ENCODE peak calls at places on chromosomes 1 and 21, in four cellular contexts. One of them, this sample, is unnamed.
A peak's percentile ranks its signal among the peaks of the same experiment; 100 is the strongest.

GRCh38 chr1:32249831-32250525 is 1.1 kb upstream of the LCK start:
- DNase-seq in neuronal stem cell: no peak
- DNase-seq in GM12865: peak; percentile 97
- DNase-seq in astrocyte of the spinal cord: no peak
- DNase-seq in this sample: no peak

GRCh38 chr1:216554934-216555333 is 131.7 kb upstream of the USH2A start:
- DNase-seq in neuronal stem cell: no peak
- DNase-seq in GM12865: no peak
- DNase-seq in astrocyte of the spinal cord: peak; percentile 24
- DNase-seq in this sample: no peak

GRCh38 chr1:202234331-202235002 is 40.9 kb downstream of the LGR6 start:
- DNase-seq in neuronal stem cell: no peak
- DNase-seq in GM12865: no peak
- DNase-seq in astrocyte of the spinal cord: peak; percentile 59
- DNase-seq in this sample: no peak

GRCh38 chr1:155938220-155938627 is 3.2 kb upstream of the RXFP4 start:
- DNase-seq in neuronal stem cell: peak; percentile 44
- DNase-seq in GM12865: peak; percentile 77
- DNase-seq in astrocyte of the spinal cord: peak; percentile 76
- DNase-seq in this sample: peak; percentile 70

GRCh38 chr1:184199036-184199796 is 147.7 kb downstream of the TSEN15 start:
- DNase-seq in neuronal stem cell: no peak
- DNase-seq in GM12865: no peak
- DNase-seq in astrocyte of the spinal cord: no peak
- DNase-seq in this sample: no peak

GRCh38 chr1:107936498-107937481 is 28.2 kb downstream of the VAV3 start:
- DNase-seq in neuronal stem cell: peak; percentile 14
- DNase-seq in GM12865: peak; percentile 81
- DNase-seq in astrocyte of the spinal cord: peak; percentile 95
- DNase-seq in this sample: no peak

GRCh38 chr1:54127594-54127993 is 25.2 kb downstream of the CDCP2 start:
- DNase-seq in neuronal stem cell: no peak
- DNase-seq in GM12865: no peak
- DNase-seq in astrocyte of the spinal cord: no peak
- DNase-seq in this sample: no peak

GRCh38 chr1:21216835-21217811 is 40.4 kb upstream of the EIF4G3 start:
- DNase-seq in neuronal stem cell: no peak
- DNase-seq in GM12865: peak; percentile 77
- DNase-seq in astrocyte of the spinal cord: peak; percentile 35
- DNase-seq in this sample: peak; percentile 72

GRCh38 chr1:71817028-71817427 is 465.3 kb downstream of the NEGR1 start:
- DNase-seq in neuronal stem cell: no peak
- DNase-seq in GM12865: no peak
- DNase-seq in astrocyte of the spinal cord: no peak
- DNase-seq in this sample: no peak

GRCh38 chr1:169680377-169681019 is 30.9 kb downstream of the SELL start:
- DNase-seq in neuronal stem cell: no peak
- DNase-seq in GM12865: peak; percentile 81
- DNase-seq in astrocyte of the spinal cord: no peak
- DNase-seq in this sample: no peak

GRCh38 chr1:12384836-12385456 is 155.1 kb downstream of the VPS13D start:
- DNase-seq in neuronal stem cell: no peak
- DNase-seq in GM12865: no peak
- DNase-seq in astrocyte of the spinal cord: no peak
- DNase-seq in this sample: no peak

GRCh38 chr21:45405271-45405818 is 380 bp downstream of the COL18A1 start:
- DNase-seq in neuronal stem cell: no peak
- DNase-seq in GM12865: no peak
- DNase-seq in astrocyte of the spinal cord: no peak
- DNase-seq in this sample: no peak

GRCh38 chr1:54069792-54070548 is 16.6 kb downstream of the TCEANC2 start:
- DNase-seq in neuronal stem cell: peak; percentile 14
- DNase-seq in GM12865: peak; percentile 48
- DNase-seq in astrocyte of the spinal cord: peak; percentile 69
- DNase-seq in this sample: peak; percentile 73

GRCh38 chr1:1599919-1600860 is at the start of gene FNDC10:
- DNase-seq in neuronal stem cell: no peak
- DNase-seq in GM12865: no peak
- DNase-seq in astrocyte of the spinal cord: no peak
- DNase-seq in this sample: peak; percentile 18

GRCh38 chr1:84862810-84863251 is 30.2 kb downstream of the LPAR3 start:
- DNase-seq in neuronal stem cell: no peak
- DNase-seq in GM12865: peak; percentile 84
- DNase-seq in astrocyte of the spinal cord: no peak
- DNase-seq in this sample: no peak

GRCh38 chr1:8866792-8867415 is 11.6 kb downstream of the ENO1 start:
- DNase-seq in neuronal stem cell: no peak
- DNase-seq in GM12865: no peak
- DNase-seq in astrocyte of the spinal cord: no peak
- DNase-seq in this sample: no peak

GRCh38 chr1:12616709-12617373 is 1.2 kb downstream of the DHRS3 start:
- DNase-seq in neuronal stem cell: no peak
- DNase-seq in GM12865: no peak
- DNase-seq in astrocyte of the spinal cord: no peak
- DNase-seq in this sample: no peak

GRCh38 chr1:10680487-10680886 is 116.0 kb downstream of the CASZ1 start:
- DNase-seq in neuronal stem cell: no peak
- DNase-seq in GM12865: no peak
- DNase-seq in astrocyte of the spinal cord: no peak
- DNase-seq in this sample: no peak

GRCh38 chr1:151288502-151288901 is 6.4 kb downstream of the ZNF687 start:
- DNase-seq in neuronal stem cell: no peak
- DNase-seq in GM12865: no peak
- DNase-seq in astrocyte of the spinal cord: no peak
- DNase-seq in this sample: no peak

GRCh38 chr1:184684285-184685077 is 70.2 kb downstream of the EDEM3 start:
- DNase-seq in neuronal stem cell: no peak
- DNase-seq in GM12865: no peak
- DNase-seq in astrocyte of the spinal cord: no peak
- DNase-seq in this sample: no peak

GRCh38 chr1:223820976-223821375 is 24.8 kb downstream of the TP53BP2 start:
- DNase-seq in neuronal stem cell: no peak
- DNase-seq in GM12865: no peak
- DNase-seq in astrocyte of the spinal cord: no peak
- DNase-seq in this sample: no peak

GRCh38 chr1:238658766-238659165 is 727.6 kb upstream of the CHRM3 start:
- DNase-seq in neuronal stem cell: no peak
- DNase-seq in GM12865: no peak
- DNase-seq in astrocyte of the spinal cord: peak; percentile 61
- DNase-seq in this sample: no peak

GRCh38 chr1:45925728-45926287 is 122.4 kb downstream of the MAST2 start:
- DNase-seq in neuronal stem cell: no peak
- DNase-seq in GM12865: peak; percentile 49
- DNase-seq in astrocyte of the spinal cord: no peak
- DNase-seq in this sample: no peak

GRCh38 chr1:155526356-155526755 is 36.2 kb downstream of the ASH1L start:
- DNase-seq in neuronal stem cell: no peak
- DNase-seq in GM12865: no peak
- DNase-seq in astrocyte of the spinal cord: no peak
- DNase-seq in this sample: no peak

GRCh38 chr1:179129702-179130473 is 48.0 kb downstream of the TOR3A start:
- DNase-seq in neuronal stem cell: no peak
- DNase-seq in GM12865: peak; percentile 69
- DNase-seq in astrocyte of the spinal cord: peak; percentile 45
- DNase-seq in this sample: no peak

GRCh38 chr1:8676072-8676471 is 141.4 kb downstream of the RERE start:
- DNase-seq in neuronal stem cell: no peak
- DNase-seq in GM12865: no peak
- DNase-seq in astrocyte of the spinal cord: no peak
- DNase-seq in this sample: no peak

GRCh38 chr1:225899044-225899925 is 10.3 kb upstream of the LEFTY1 start:
- DNase-seq in neuronal stem cell: no peak
- DNase-seq in GM12865: no peak
- DNase-seq in astrocyte of the spinal cord: no peak
- DNase-seq in this sample: no peak

GRCh38 chr1:117370509-117370908 is 3.3 kb downstream of the MAN1A2 start:
- DNase-seq in neuronal stem cell: no peak
- DNase-seq in GM12865: no peak
- DNase-seq in astrocyte of the spinal cord: no peak
- DNase-seq in this sample: no peak
- H3K4me3 ChIP-seq in neuronal stem cell: no peak overlapping the region
- H3K4me3 ChIP-seq in GM12865: peak overlapping the region; percentile 72
- H3K4me3 ChIP-seq in astrocyte of the spinal cord: peak overlapping the region; percentile 28
- H3K4me3 ChIP-seq in this sample: no peak overlapping the region

DNA sequence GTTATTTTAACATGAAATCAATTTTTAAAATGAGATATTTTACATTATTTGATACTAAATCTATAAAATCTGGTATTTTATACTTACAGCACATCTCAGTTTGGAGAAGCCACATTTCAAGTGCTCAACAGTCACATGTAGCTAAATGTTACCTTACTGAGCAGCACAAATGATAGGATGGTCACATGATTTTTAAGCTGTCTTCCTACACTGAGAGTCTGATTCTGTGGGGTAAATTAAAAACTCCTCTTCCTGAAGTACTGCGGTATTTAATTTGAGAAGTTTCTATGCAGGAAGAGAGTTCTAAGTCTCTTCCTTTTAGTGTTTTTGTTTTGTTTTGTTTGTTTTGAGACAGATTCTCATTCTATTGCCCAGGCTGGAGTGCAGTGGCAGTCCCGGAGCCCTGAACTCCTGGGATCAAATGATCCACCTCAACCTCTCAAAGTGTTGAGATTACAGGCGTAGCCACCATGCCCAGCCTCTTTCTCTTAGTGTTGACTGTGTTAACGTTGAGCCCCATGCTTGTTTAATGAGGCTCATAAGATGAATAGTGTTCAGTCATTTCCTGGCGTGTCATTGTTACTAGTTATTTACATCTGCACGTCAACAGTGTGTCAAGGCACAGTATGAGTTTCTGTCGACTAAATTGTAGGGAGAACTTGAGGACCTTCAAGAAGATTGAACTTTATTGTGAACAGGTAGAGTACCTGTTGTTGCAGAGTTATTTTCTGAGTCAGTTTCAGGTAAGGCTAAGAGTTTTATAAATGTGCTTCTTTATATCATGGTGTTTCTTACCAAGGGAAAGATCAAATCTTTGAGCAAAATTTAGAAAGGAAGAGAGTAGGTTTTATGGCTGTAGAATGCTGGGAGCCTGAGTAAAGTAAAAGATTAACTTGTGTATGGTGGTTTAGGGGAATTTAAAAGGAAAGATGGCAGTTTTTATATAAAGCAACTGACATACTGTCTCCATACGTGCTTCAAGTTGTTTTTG is 3.3 kb downstream of the CNST start:
- DNase-seq in neuronal stem cell: no peak
- DNase-seq in GM12865: peak; percentile 45
- DNase-seq in astrocyte of the spinal cord: no peak
- DNase-seq in this sample: no peak
- H3K4me3 ChIP-seq in neuronal stem cell: no peak overlapping the region
- H3K4me3 ChIP-seq in GM12865: peak overlapping the region; percentile 28
- H3K4me3 ChIP-seq in astrocyte of the spinal cord: no peak overlapping the region
- H3K4me3 ChIP-seq in this sample: no peak overlapping the region

DNA sequence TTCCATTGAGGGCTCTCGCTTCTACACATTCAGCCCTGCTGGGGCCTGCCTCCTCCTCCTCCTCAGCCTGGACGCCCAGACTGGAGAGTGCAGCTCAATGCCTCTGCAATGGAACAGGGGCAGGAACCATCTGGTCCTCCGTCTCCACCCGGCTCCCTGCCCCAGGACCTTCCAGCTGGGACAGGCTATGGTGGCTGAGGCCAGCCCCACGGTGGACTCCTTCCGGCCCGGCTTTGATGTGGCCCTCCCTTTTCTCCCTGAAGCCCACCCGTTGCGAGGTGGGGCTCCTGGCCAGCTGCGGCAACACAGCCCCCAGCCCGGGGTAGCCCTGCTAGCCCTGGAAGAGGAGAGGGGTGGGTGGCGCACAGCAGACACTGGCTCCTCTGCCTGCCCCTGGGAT is 1.4 kb downstream of the EXTL1 start:
- DNase-seq in neuronal stem cell: no peak
- DNase-seq in GM12865: no peak
- DNase-seq in astrocyte of the spinal cord: no peak
- DNase-seq in this sample: no peak
- H3K4me3 ChIP-seq in neuronal stem cell: no peak overlapping the region
- H3K4me3 ChIP-seq in GM12865: no peak overlapping the region
- H3K4me3 ChIP-seq in astrocyte of the spinal cord: no peak overlapping the region
- H3K4me3 ChIP-seq in this sample: no peak overlapping the region

DNA sequence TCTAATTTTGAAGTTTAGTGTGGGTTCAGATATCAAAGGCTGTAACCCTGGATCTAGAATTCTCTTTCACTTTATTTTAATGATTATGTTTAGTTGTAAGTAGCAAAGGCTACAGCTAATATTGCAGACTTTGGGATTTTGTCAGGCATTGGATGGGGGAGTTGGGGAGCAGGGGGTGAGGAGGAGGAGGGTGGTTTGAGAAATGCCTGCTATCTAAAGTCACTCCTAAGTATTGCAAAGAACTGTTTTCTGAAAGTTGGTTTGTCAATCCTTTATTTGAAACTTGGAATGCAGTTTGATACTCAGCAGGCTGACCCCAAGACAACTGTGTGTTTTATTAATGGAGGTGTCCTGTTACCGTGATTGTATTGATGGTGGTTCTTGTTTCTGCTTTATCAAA is 1.2 kb downstream of the NTPCR start:
- DNase-seq in neuronal stem cell: no peak
- DNase-seq in GM12865: no peak
- DNase-seq in astrocyte of the spinal cord: no peak
- DNase-seq in this sample: no peak
- H3K4me3 ChIP-seq in neuronal stem cell: no peak overlapping the region
- H3K4me3 ChIP-seq in GM12865: peak overlapping the region; percentile 98
- H3K4me3 ChIP-seq in astrocyte of the spinal cord: no peak overlapping the region
- H3K4me3 ChIP-seq in this sample: peak overlapping the region; percentile 79

GRCh38 chr1:145942405-145942804 is 15.1 kb upstream of the RBM8A start:
- DNase-seq in neuronal stem cell: no peak
- DNase-seq in GM12865: no peak
- DNase-seq in astrocyte of the spinal cord: no peak
- DNase-seq in this sample: no peak

GRCh38 chr1:145947551-145947950 is 10.3 kb downstream of the LIX1L start:
- DNase-seq in neuronal stem cell: no peak
- DNase-seq in GM12865: no peak
- DNase-seq in astrocyte of the spinal cord: no peak
- DNase-seq in this sample: no peak

GRCh38 chr1:145946477-145946986 is 11.3 kb downstream of the LIX1L start:
- DNase-seq in neuronal stem cell: no peak
- DNase-seq in GM12865: no peak
- DNase-seq in astrocyte of the spinal cord: no peak
- DNase-seq in this sample: no peak

GRCh38 chr1:145944532-145944931 is 13.3 kb downstream of the LIX1L start:
- DNase-seq in neuronal stem cell: no peak
- DNase-seq in GM12865: no peak
- DNase-seq in astrocyte of the spinal cord: no peak
- DNase-seq in this sample: no peak

GRCh38 chr1:145942891-145943290 is 14.9 kb downstream of the LIX1L start:
- DNase-seq in neuronal stem cell: no peak
- DNase-seq in GM12865: no peak
- DNase-seq in astrocyte of the spinal cord: no peak
- DNase-seq in this sample: no peak
- H3K4me3 ChIP-seq in neuronal stem cell: no peak overlapping the region
- H3K4me3 ChIP-seq in GM12865: no peak overlapping the region
- H3K4me3 ChIP-seq in astrocyte of the spinal cord: no peak overlapping the region
- H3K4me3 ChIP-seq in this sample: no peak overlapping the region